ENCODE peak calls at places on chromosomes 6 and 20, in six cellular contexts. J, N, O, H, Q and G are unnamed samples.

GRCh38 chr6:28336284-28337024 is 506 bp upstream of the ZSCAN31 start:
- DNase-seq in J (peak; percentile 53), N (peak; percentile 57), O (peak; percentile 31), H (peak; percentile 25), Q (no peak), G (no peak)

GRCh38 chr6:100998111-100998510 is 117.0 kb upstream of the ASCC3 start:
- DNase-seq in J (no peak), N (no peak), O (no peak), H (no peak), Q (peak; percentile 62), G (peak; percentile 18)

GRCh38 chr6:15462717-15463525 is 199.9 kb downstream of the DTNBP1 start:
- DNase-seq in J (no peak), N (no peak), O (no peak), H (no peak), Q (no peak), G (no peak)

GRCh38 chr6:118203421-118204000 is 296.4 kb downstream of the SLC35F1 start:
- DNase-seq in J (no peak), N (no peak), O (no peak), H (no peak), Q (peak; percentile 10), G (no peak)

GRCh38 chr6:77133031-77133430 is 330.3 kb downstream of the HTR1B start:
- DNase-seq in J (no peak), N (no peak), O (no peak), H (no peak), Q (no peak), G (no peak)

GRCh38 chr20:38369387-38369786 is 23.1 kb downstream of the LBP start:
- DNase-seq in J (no peak), N (peak; percentile 43), O (no peak), H (no peak), Q (no peak), G (peak; percentile 43)

GRCh38 chr6:2476376-2476775 is 231.0 kb upstream of the GMDS start:
- DNase-seq in J (no peak), N (no peak), O (no peak), H (no peak), Q (peak; percentile 78), G (peak; percentile 59)

GRCh38 chr6:137819740-137820139 is 47.3 kb upstream of the TNFAIP3 start:
- DNase-seq in J (no peak), N (no peak), O (no peak), H (peak; percentile 33), Q (no peak), G (no peak)

GRCh38 chr6:95866732-95867131 is 149.0 kb upstream of the FUT9 start:
- DNase-seq in J (peak; percentile 35), N (peak; percentile 9), O (no peak), H (no peak), Q (peak; percentile 3), G (peak; percentile 2)

GRCh38 chr6:51842066-51842465 is 245.3 kb downstream of the PKHD1 start:
- DNase-seq in J (no peak), N (no peak), O (no peak), H (no peak), Q (no peak), G (no peak)

GRCh38 chr6:144349690-144350132 is 64.6 kb downstream of the UTRN start:
- DNase-seq in J (no peak), N (peak; percentile 19), O (no peak), H (no peak), Q (peak; percentile 73), G (peak; percentile 57)

GRCh38 chr6:33215761-33216649 is 7.7 kb downstream of the RING1 start:
- DNase-seq in J (no peak), N (no peak), O (no peak), H (no peak), Q (no peak), G (no peak)

GRCh38 chr6:20211037-20211940 is 980 bp downstream of the MBOAT1 start:
- DNase-seq in J (peak; percentile 50), N (no peak), O (peak; percentile 75), H (no peak), Q (peak; percentile 79), G (peak; percentile 70)

GRCh38 chr20:32820000-32820697 is 395 bp downstream of the MAPRE1 start:
- DNase-seq in J (peak; percentile 68), N (peak; percentile 90), O (peak; percentile 61), H (peak; percentile 89), Q (peak; percentile 44), G (peak; percentile 64)

GRCh38 chr6:44697333-44697732 is 309.8 kb downstream of the CDC5L start:
- DNase-seq in J (no peak), N (no peak), O (no peak), H (no peak), Q (no peak), G (no peak)

GRCh38 chr6:96391776-96392175 is 129.8 kb upstream of the UFL1 start:
- DNase-seq in J (peak; percentile 19), N (no peak), O (no peak), H (no peak), Q (no peak), G (no peak)

GRCh38 chr6:48775157-48775556 is 664.2 kb upstream of the PTCHD4 start:
- DNase-seq in J (no peak), N (no peak), O (no peak), H (no peak), Q (peak; percentile 28), G (no peak)

GRCh38 chr6:132499757-132500156 is 13.2 kb downstream of the STX7 start:
- DNase-seq in J (no peak), N (no peak), O (no peak), H (no peak), Q (no peak), G (no peak)

DNA sequence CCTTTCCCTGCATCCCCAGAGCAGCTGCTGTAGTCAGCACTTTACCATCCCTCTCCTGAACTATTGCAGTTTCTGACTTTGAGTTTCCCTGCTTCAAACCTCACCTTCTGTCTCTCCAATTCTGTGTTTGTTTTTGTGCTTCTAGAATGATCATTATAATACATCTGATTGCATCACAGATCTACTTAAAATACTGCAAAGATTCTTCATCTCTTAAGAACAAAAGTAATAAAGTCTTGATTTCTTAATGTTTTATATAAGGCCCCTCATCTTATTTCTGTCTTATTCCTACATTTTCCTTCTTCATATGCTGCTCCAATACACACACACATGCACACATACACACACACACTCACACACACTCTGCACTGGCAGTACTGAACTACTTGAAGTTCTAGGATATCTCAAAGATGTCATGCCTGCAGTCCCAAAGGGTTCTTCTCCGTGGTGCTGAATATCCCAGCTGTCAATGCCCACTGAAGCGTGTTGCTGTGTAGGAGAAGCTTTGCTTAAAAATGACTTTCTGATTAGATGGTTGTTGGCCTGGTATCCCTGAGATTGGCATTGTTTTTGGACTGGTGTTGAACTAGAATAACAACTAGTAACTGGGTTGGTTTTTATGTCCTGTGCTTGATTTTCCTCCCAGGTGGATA is 97.2 kb downstream of the MAP3K4 start:
- DNase-seq in J (no peak), N (no peak), O (no peak), H (no peak), Q (no peak), G (no peak)
- TF ChIP-seq CTCF in J (no peak), N (no peak), O (no peak), H (no peak), Q (no peak), G (no peak)

GRCh38 chr6:134178230-134179044 is 126.0 kb upstream of the SLC2A12 start:
- DNase-seq in J (peak; percentile 90), N (peak; percentile 73), O (peak; percentile 76), H (peak; percentile 81), Q (peak; percentile 89), G (peak; percentile 66)
- H3K27ac ChIP-seq in J (peak overlapping the region; percentile 68), N (no peak overlapping the region), O (peak overlapping the region; percentile 22), H (peak overlapping the region; percentile 77), Q (peak overlapping the region; percentile 62), G (peak overlapping the region; percentile 52)

DNA sequence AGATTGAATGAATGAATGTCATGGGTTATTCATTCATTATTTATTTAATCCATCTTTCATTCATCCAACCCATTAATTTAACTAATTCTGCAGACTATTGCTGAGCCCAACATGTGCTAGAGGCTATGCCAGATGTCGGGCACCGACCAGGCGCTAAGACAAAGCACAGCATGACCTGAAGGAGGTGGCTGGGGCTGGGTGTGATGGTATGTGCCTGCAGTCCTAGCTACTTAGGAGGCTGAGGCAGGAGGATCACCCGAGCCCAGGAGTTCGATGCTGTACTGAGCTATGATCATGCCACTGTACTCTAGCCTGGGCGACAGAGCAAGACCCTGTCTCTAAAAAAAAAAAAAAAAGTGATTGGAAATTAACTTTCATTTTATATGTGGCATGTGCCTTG is 5.7 kb upstream of the SLC22A7 start:
- DNase-seq in J (no peak), N (no peak), O (no peak), H (no peak), Q (no peak), G (no peak)
- TF ChIP-seq CTCF in J (no peak), N (no peak), O (no peak), H (no peak), Q (no peak), G (no peak)

GRCh38 chr6:130966581-130966980 is 96.5 kb downstream of the EPB41L2 start:
- DNase-seq in J (no peak), N (no peak), O (no peak), H (no peak), Q (no peak), G (no peak)
- H3K27ac ChIP-seq in J (no peak overlapping the region), N (no peak overlapping the region), O (no peak overlapping the region), H (no peak overlapping the region), Q (no peak overlapping the region), G (no peak overlapping the region)

DNA sequence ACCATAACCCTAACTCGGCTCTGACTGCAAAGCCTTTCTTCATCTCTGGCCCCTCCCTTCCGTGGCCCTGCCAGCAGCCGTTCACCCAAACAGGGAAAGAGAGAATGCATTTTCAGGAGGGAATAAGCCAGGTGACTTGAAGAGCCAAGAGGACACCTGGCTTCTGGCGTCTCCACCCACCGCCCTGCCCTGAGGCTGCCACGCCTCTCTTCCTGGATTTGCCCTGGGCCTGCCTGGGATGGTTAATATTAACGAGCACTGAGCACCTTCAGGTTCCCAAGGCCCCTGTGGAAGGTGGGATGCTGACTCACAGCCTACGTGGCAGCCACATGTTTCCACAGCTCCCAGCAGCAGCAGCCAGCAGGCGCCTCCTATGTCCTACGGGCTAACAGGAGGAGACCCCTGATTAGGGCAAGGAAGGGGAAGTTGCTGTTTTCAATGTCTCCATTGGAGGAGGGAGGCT is 138.0 kb upstream of the RREB1 start:
- DNase-seq in J (peak; percentile 97), N (no peak), O (peak; percentile 5), H (no peak), Q (peak; percentile 95), G (peak; percentile 87)
- TF ChIP-seq CTCF in J (no peak), N (no peak), O (no peak), H (no peak), Q (peak; percentile 47), G (no peak)

GRCh38 chr20:46894971-46895905 is 595 bp downstream of the EYA2 start:
- DNase-seq in J (no peak), N (no peak), O (peak; percentile 71), H (no peak), Q (peak; percentile 18), G (no peak)

GRCh38 chr20:46893051-46893450 is 1.6 kb upstream of the EYA2 start:
- DNase-seq in J (no peak), N (no peak), O (no peak), H (no peak), Q (no peak), G (no peak)

GRCh38 chr20:46895906-46896242 is 1.2 kb downstream of the EYA2 start:
- DNase-seq in J (no peak), N (no peak), O (no peak), H (no peak), Q (no peak), G (no peak)

GRCh38 chr20:46893877-46894578 is 615 bp upstream of the EYA2 start:
- DNase-seq in J (no peak), N (no peak), O (peak; percentile 51), H (no peak), Q (no peak), G (no peak)

DNA sequence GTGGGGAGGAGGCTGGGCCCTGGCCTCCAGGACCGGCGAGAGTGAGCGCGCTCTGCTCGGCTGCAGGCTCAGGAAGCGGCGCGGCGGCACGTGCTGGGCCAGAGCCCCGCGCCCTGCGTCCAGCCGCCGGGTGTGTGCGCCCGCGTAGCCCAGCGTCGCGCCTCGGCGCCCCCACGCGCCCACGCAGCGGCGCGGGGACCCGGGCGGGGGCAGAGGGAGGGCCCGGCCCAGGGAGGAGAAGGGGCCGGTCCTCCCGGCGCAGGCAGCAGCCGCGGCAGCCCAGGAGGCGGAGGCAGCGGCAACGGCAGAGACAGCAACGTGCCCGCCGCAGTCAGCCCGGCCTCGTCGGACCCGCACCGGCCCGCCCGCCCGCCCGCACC is at the start of gene EYA2:
- DNase-seq in J (no peak), N (no peak), O (peak; percentile 43), H (no peak), Q (no peak), G (no peak)
- H3K27ac ChIP-seq in J (no peak within 1 kb of the TSS), N (no peak within 1 kb of the TSS), O (peak within 1 kb of the TSS; percentile 91), H (no peak within 1 kb of the TSS), Q (no peak within 1 kb of the TSS), G (no peak within 1 kb of the TSS)